ENCODE peak calls at places on chromosome 1, in five cellular contexts. I is stimulated activated CD4-positive, alpha-beta T cell treated with anti-CD3 and anti-CD28 coated beads, Interleukin-15, amount 100 ng/mL, for 24 hours; X is activated naive CD4-positive, alpha-beta T cell; G is lung microvascular endothelial cell; Q is pulmonary artery endothelial cell. W is an unnamed sample.

GRCh38 chr1:153122831-153123421 is 9.6 kb upstream of the SPRR2F start:
- DNase-seq in G (no peak), X (no peak), Q (no peak), I (no peak), W (peak)

GRCh38 chr1:23801338-23801748 is 789 bp upstream of the GALE start:
- DNase-seq in I (no peak), X (no peak), G (no peak), Q (no peak), W (peak)

GRCh38 chr1:108071601-108072000 is 106.6 kb upstream of the VAV3 start:
- DNase-seq in Q (no peak), G (no peak), I (no peak), X (no peak), W (no peak)

GRCh38 chr1:248343451-248343850 is 5.1 kb upstream of the OR14C36 start:
- DNase-seq in I (no peak), X (no peak), G (no peak), Q (no peak), W (no peak)

GRCh38 chr1:231636157-231636556 is 9.6 kb downstream of the DISC1 start:
- DNase-seq in X (no peak), I (no peak), Q (no peak), G (peak), W (no peak)

GRCh38 chr1:67735806-67736627 is 51.0 kb downstream of the GADD45A start:
- DNase-seq in Q (peak), X (peak), G (peak), I (peak), W (peak)

GRCh38 chr1:160780398-160780755 is 15.6 kb upstream of the LY9 start:
- DNase-seq in X (no peak), I (no peak), Q (no peak), G (no peak), W (no peak)

GRCh38 chr1:64042331-64043100 is 160.9 kb upstream of the UBE2U start:
- DNase-seq in Q (peak), G (peak), X (no peak), I (no peak), W (no peak)

GRCh38 chr1:35809156-35810095 is 1.6 kb downstream of the AGO4 start:
- DNase-seq in X (no peak), G (no peak), I (no peak), Q (no peak), W (no peak)

GRCh38 chr1:45685308-45686080 is 839 bp downstream of the GPBP1L1 start:
- DNase-seq in G (peak), I (no peak), Q (no peak), X (no peak), W (no peak)

GRCh38 chr1:159184201-159184600 is 12.8 kb downstream of the CADM3 start:
- DNase-seq in I (no peak), Q (no peak), G (no peak), X (no peak), W (no peak)

GRCh38 chr1:97070366-97070765 is 348.8 kb downstream of the PTBP2 start:
- DNase-seq in G (peak), I (no peak), X (no peak), Q (no peak), W (no peak)

GRCh38 chr1:10437052-10437451 is 6.8 kb downstream of the CENPS start:
- DNase-seq in I (no peak), G (no peak), X (no peak), Q (no peak), W (no peak)

GRCh38 chr1:33895396-33895795 is 31.5 kb downstream of the HMGB4 start:
- DNase-seq in G (no peak), X (no peak), Q (no peak), I (no peak), W (no peak)

GRCh38 chr1:64033667-64034215 is 169.7 kb upstream of the UBE2U start:
- DNase-seq in Q (no peak), X (no peak), I (no peak), G (no peak), W (no peak)

GRCh38 chr1:55204997-55205396 is 10.2 kb downstream of the USP24 start:
- DNase-seq in Q (no peak), X (no peak), I (no peak), G (peak), W (no peak)

GRCh38 chr1:25096307-25097150 is 135.8 kb downstream of the SYF2 start:
- DNase-seq in I (no peak), X (no peak), G (no peak), Q (no peak), W (no peak)